ENCODE peak calls at places on chromosome 13, in nine cellular contexts. Y, L, C, U, T, F, H, M and I are unnamed samples.

GRCh38 chr13:27820524-27821482 is 28.5 kb downstream of the GSX1 start:
- DNase-seq in C (no peak), U (no peak), M (no peak), F (no peak), H (no peak), L (no peak), Y (no peak), T (no peak), I (peak)

GRCh38 chr13:108827637-108828036 is 198.2 kb downstream of the MYO16 start:
- DNase-seq in T (no peak), C (no peak), H (no peak), Y (no peak), L (no peak), U (no peak), M (no peak), F (no peak), I (no peak)

GRCh38 chr13:43401364-43401763 is 378.0 kb downstream of the DNAJC15 start:
- DNase-seq in U (peak), L (no peak), T (no peak), F (no peak), Y (no peak), C (no peak), H (no peak), M (no peak), I (no peak)

GRCh38 chr13:88622362-88622973 is 951.3 kb downstream of the SLITRK5 start:
- DNase-seq in T (no peak), L (peak), Y (no peak), M (no peak), H (peak), F (peak), U (no peak), C (no peak), I (no peak)

GRCh38 chr13:112995395-112996091 is 26.5 kb downstream of the MCF2L start:
- DNase-seq in T (no peak), U (no peak), Y (no peak), C (no peak), H (no peak), M (peak), L (no peak), F (no peak), I (no peak)

GRCh38 chr13:109135018-109135417 is 505.6 kb downstream of the MYO16 start:
- DNase-seq in T (no peak), M (no peak), C (no peak), F (no peak), U (no peak), Y (no peak), L (no peak), H (no peak), I (peak)

GRCh38 chr13:27055501-27055900 is 116.1 kb downstream of the USP12 start:
- DNase-seq in F (no peak), M (no peak), H (no peak), Y (no peak), U (no peak), L (no peak), T (no peak), C (no peak), I (no peak)

GRCh38 chr13:24511019-24511823 is 1.4 kb downstream of the PARP4 start:
- DNase-seq in T (peak), C (peak), L (peak), F (peak), U (peak), M (peak), Y (no peak), H (peak), I (peak)

GRCh38 chr13:78602561-78603239 is 652 bp downstream of the POU4F1 start:
- DNase-seq in L (no peak), C (no peak), H (no peak), M (no peak), U (no peak), T (peak), Y (no peak), F (no peak), I (no peak)

GRCh38 chr13:27079421-27079958 is 92.1 kb downstream of the USP12 start:
- DNase-seq in U (no peak), F (no peak), M (no peak), H (no peak), L (no peak), C (peak), Y (no peak), T (no peak), I (peak)

GRCh38 chr13:99468971-99469545 is 32.2 kb upstream of the TM9SF2 start:
- DNase-seq in M (no peak), T (no peak), U (no peak), L (no peak), H (no peak), Y (no peak), F (no peak), C (no peak), I (peak)

GRCh38 chr13:98190889-98191444 is 13.9 kb upstream of the RNF113B start:
- DNase-seq in F (no peak), Y (no peak), C (no peak), H (no peak), T (no peak), M (no peak), U (no peak), L (no peak), I (no peak)

GRCh38 chr13:61608138-61608537 is 192.5 kb upstream of the PCDH20 start:
- DNase-seq in H (no peak), L (no peak), U (no peak), F (no peak), T (no peak), M (no peak), C (no peak), Y (no peak), I (no peak)

GRCh38 chr13:20715340-20715732 is 11.8 kb downstream of the IL17D start:
- DNase-seq in C (no peak), M (no peak), L (no peak), U (no peak), Y (no peak), H (no peak), F (no peak), T (no peak), I (peak)

GRCh38 chr13:110317496-110318195 is 10.6 kb downstream of the COL4A2 start:
- DNase-seq in F (no peak), Y (no peak), L (no peak), M (no peak), C (no peak), H (no peak), U (no peak), T (no peak), I (no peak)

GRCh38 chr13:41917641-41918040 is 43.3 kb downstream of the VWA8 start:
- DNase-seq in M (no peak), L (peak), U (no peak), F (no peak), H (no peak), C (peak), T (no peak), Y (no peak), I (peak)

GRCh38 chr13:27482996-27483395 is 32.6 kb upstream of the MTIF3 start:
- DNase-seq in U (peak), F (no peak), H (no peak), L (no peak), T (peak), M (peak), Y (no peak), C (no peak), I (no peak)

GRCh38 chr13:98539655-98540054 is 37.3 kb downstream of the STK24 start:
- DNase-seq in Y (no peak), T (no peak), F (no peak), C (peak), U (no peak), L (no peak), H (no peak), M (no peak), I (peak)

GRCh38 chr13:45341799-45342584 is 1.0 kb upstream of the TPT1 start:
- DNase-seq in L (no peak), C (peak), U (no peak), Y (no peak), M (peak), H (no peak), T (no peak), F (no peak), I (peak)

GRCh38 chr13:113793718-113794085 is 34.7 kb downstream of the TMEM255B start:
- DNase-seq in T (no peak), Y (no peak), L (no peak), H (no peak), M (no peak), F (no peak), U (no peak), C (no peak), I (no peak)

GRCh38 chr13:50123515-50123861 is 108.2 kb downstream of the KCNRG start:
- DNase-seq in M (no peak), Y (no peak), T (peak), L (no peak), F (no peak), C (no peak), H (no peak), U (no peak), I (no peak)

GRCh38 chr13:38680912-38681311 is 6.0 kb upstream of the FREM2 start:
- DNase-seq in Y (no peak), L (no peak), F (no peak), H (no peak), C (no peak), U (no peak), T (no peak), M (no peak), I (no peak)

GRCh38 chr13:98987275-98987674 is 9.4 kb upstream of the DOCK9 start:
- DNase-seq in L (no peak), T (no peak), U (no peak), Y (no peak), M (no peak), F (no peak), C (no peak), H (no peak), I (no peak)

GRCh38 chr13:25816239-25816638 is 235.6 kb downstream of the SHISA2 start:
- DNase-seq in T (no peak), M (no peak), C (no peak), U (no peak), H (no peak), F (no peak), Y (no peak), L (no peak), I (no peak)

GRCh38 chr13:28181413-28181812 is 43.1 kb downstream of the PAN3 start:
- DNase-seq in H (no peak), F (peak), Y (no peak), T (no peak), C (peak), M (no peak), U (no peak), L (no peak), I (peak)

GRCh38 chr13:41019027-41019487 is at the start of gene ELF1:
- DNase-seq in T (peak), C (peak), H (peak), U (peak), M (peak), Y (peak), L (peak), F (peak), I (peak)

GRCh38 chr13:113422790-113423189 is 30.5 kb downstream of the ADPRHL1 start:
- DNase-seq in H (no peak), L (no peak), F (no peak), T (no peak), M (no peak), C (no peak), Y (no peak), U (no peak), I (no peak)

GRCh38 chr13:64723735-64724134 is 2506.4 kb downstream of the PCDH9 start:
- DNase-seq in Y (no peak), C (peak), L (no peak), U (no peak), T (no peak), F (peak), M (no peak), H (no peak), I (peak)

GRCh38 chr13:110283661-110284516 is 23.1 kb downstream of the COL4A1 start:
- DNase-seq in M (no peak), H (no peak), Y (no peak), T (no peak), U (no peak), L (no peak), F (no peak), C (peak), I (peak)

GRCh38 chr13:49253310-49253709 is 5.6 kb downstream of the CDADC1 start:
- DNase-seq in T (no peak), M (no peak), H (no peak), U (no peak), L (no peak), F (no peak), C (no peak), Y (no peak), I (no peak)

GRCh38 chr13:76884167-76884566 is 2.0 kb downstream of the KCTD12 start:
- DNase-seq in M (peak), C (peak), Y (no peak), H (no peak), F (no peak), U (no peak), T (no peak), L (peak), I (peak)

GRCh38 chr13:113588394-113589111 is 4.0 kb downstream of the TFDP1 start:
- DNase-seq in M (no peak), T (no peak), H (no peak), Y (no peak), C (no peak), U (no peak), L (no peak), F (no peak), I (no peak)

GRCh38 chr13:106276876-106277275 is 258.6 kb downstream of the EFNB2 start:
- DNase-seq in U (no peak), T (no peak), F (peak), C (no peak), Y (no peak), M (no peak), L (no peak), H (no peak), I (peak)